ENCODE peak calls at places on chromosomes 13 and 19, in nine cellular contexts. One of them, this sample, is unnamed.
A peak's percentile ranks its signal among the peaks of the same experiment; 100 is the strongest.

GRCh38 chr13:48214519-48215121 is 18.4 kb upstream of the ITM2B start:
- DNase-seq in ACHN: peak; percentile 42
- DNase-seq in activated CD4-positive, alpha-beta T cell treated with anti-CD3 and anti-CD28 coated beads for 36 hours: peak; percentile 43
- DNase-seq in HT1080: peak; percentile 34
- DNase-seq in iPS DF 6.9: no peak
- DNase-seq in NCI-H748 treated with DMSO at 0.1 percent for 48 hours: no peak
- DNase-seq in LoVo: no peak
- DNase-seq in hippocampal formation: no peak
- DNase-seq in mesothelial cell of epicardium: no peak
- DNase-seq in this sample: no peak

GRCh38 chr19:4140237-4140711 is 13.2 kb upstream of the CREB3L3 start:
- DNase-seq in iPS DF 6.9: peak; percentile 67
- DNase-seq in activated CD4-positive, alpha-beta T cell treated with anti-CD3 and anti-CD28 coated beads for 36 hours: peak; percentile 48
- DNase-seq in ACHN: peak; percentile 71
- DNase-seq in LoVo: peak; percentile 75
- DNase-seq in HT1080: peak; percentile 59
- DNase-seq in NCI-H748 treated with DMSO at 0.1 percent for 48 hours: peak; percentile 18
- DNase-seq in mesothelial cell of epicardium: no peak
- DNase-seq in hippocampal formation: no peak
- DNase-seq in this sample: peak; percentile 86

GRCh38 chr13:83503424-83503823 is 378.9 kb downstream of the SLITRK1 start:
- DNase-seq in activated CD4-positive, alpha-beta T cell treated with anti-CD3 and anti-CD28 coated beads for 36 hours: no peak
- DNase-seq in ACHN: no peak
- DNase-seq in HT1080: peak; percentile 52
- DNase-seq in NCI-H748 treated with DMSO at 0.1 percent for 48 hours: no peak
- DNase-seq in mesothelial cell of epicardium: no peak
- DNase-seq in LoVo: no peak
- DNase-seq in hippocampal formation: no peak
- DNase-seq in iPS DF 6.9: no peak
- DNase-seq in this sample: peak; percentile 74

GRCh38 chr19:42289556-42290041 is 12.3 kb upstream of the PRR19 start:
- DNase-seq in hippocampal formation: no peak
- DNase-seq in HT1080: no peak
- DNase-seq in iPS DF 6.9: no peak
- DNase-seq in mesothelial cell of epicardium: no peak
- DNase-seq in activated CD4-positive, alpha-beta T cell treated with anti-CD3 and anti-CD28 coated beads for 36 hours: no peak
- DNase-seq in NCI-H748 treated with DMSO at 0.1 percent for 48 hours: no peak
- DNase-seq in ACHN: no peak
- DNase-seq in LoVo: no peak
- DNase-seq in this sample: no peak

GRCh38 chr19:49362048-49362925 is at the start of gene TEAD2:
- DNase-seq in NCI-H748 treated with DMSO at 0.1 percent for 48 hours: no peak
- DNase-seq in activated CD4-positive, alpha-beta T cell treated with anti-CD3 and anti-CD28 coated beads for 36 hours: peak; percentile 34
- DNase-seq in ACHN: peak; percentile 64
- DNase-seq in LoVo: peak; percentile 26
- DNase-seq in iPS DF 6.9: no peak
- DNase-seq in hippocampal formation: no peak
- DNase-seq in mesothelial cell of epicardium: peak; percentile 73
- DNase-seq in HT1080: no peak
- DNase-seq in this sample: peak; percentile 25

GRCh38 chr19:16736709-16737108 is 17.1 kb downstream of the NWD1 start:
- DNase-seq in NCI-H748 treated with DMSO at 0.1 percent for 48 hours: no peak
- DNase-seq in HT1080: no peak
- DNase-seq in hippocampal formation: no peak
- DNase-seq in LoVo: no peak
- DNase-seq in iPS DF 6.9: no peak
- DNase-seq in ACHN: no peak
- DNase-seq in mesothelial cell of epicardium: no peak
- DNase-seq in activated CD4-positive, alpha-beta T cell treated with anti-CD3 and anti-CD28 coated beads for 36 hours: no peak
- DNase-seq in this sample: peak; percentile 8

GRCh38 chr19:58291943-58292342 is 13.2 kb downstream of the ZNF8 start:
- DNase-seq in iPS DF 6.9: no peak
- DNase-seq in hippocampal formation: no peak
- DNase-seq in mesothelial cell of epicardium: no peak
- DNase-seq in NCI-H748 treated with DMSO at 0.1 percent for 48 hours: no peak
- DNase-seq in activated CD4-positive, alpha-beta T cell treated with anti-CD3 and anti-CD28 coated beads for 36 hours: no peak
- DNase-seq in LoVo: no peak
- DNase-seq in HT1080: no peak
- DNase-seq in ACHN: no peak
- DNase-seq in this sample: no peak

GRCh38 chr19:3346677-3347353 is 19.6 kb upstream of the NFIC start:
- DNase-seq in ACHN: peak; percentile 38
- DNase-seq in LoVo: no peak
- DNase-seq in HT1080: peak; percentile 61
- DNase-seq in NCI-H748 treated with DMSO at 0.1 percent for 48 hours: no peak
- DNase-seq in mesothelial cell of epicardium: no peak
- DNase-seq in activated CD4-positive, alpha-beta T cell treated with anti-CD3 and anti-CD28 coated beads for 36 hours: no peak
- DNase-seq in hippocampal formation: peak; percentile 76
- DNase-seq in iPS DF 6.9: no peak
- DNase-seq in this sample: no peak

GRCh38 chr19:44644391-44645016 is 794 bp downstream of the PVR start:
- DNase-seq in NCI-H748 treated with DMSO at 0.1 percent for 48 hours: peak; percentile 18
- DNase-seq in LoVo: peak; percentile 39
- DNase-seq in HT1080: peak; percentile 64
- DNase-seq in mesothelial cell of epicardium: no peak
- DNase-seq in ACHN: peak; percentile 52
- DNase-seq in iPS DF 6.9: no peak
- DNase-seq in hippocampal formation: no peak
- DNase-seq in activated CD4-positive, alpha-beta T cell treated with anti-CD3 and anti-CD28 coated beads for 36 hours: peak; percentile 43
- DNase-seq in this sample: peak; percentile 33

GRCh38 chr19:51552608-51552995 is 18.5 kb upstream of the ZNF175 start:
- DNase-seq in hippocampal formation: no peak
- DNase-seq in ACHN: no peak
- DNase-seq in LoVo: no peak
- DNase-seq in NCI-H748 treated with DMSO at 0.1 percent for 48 hours: no peak
- DNase-seq in iPS DF 6.9: no peak
- DNase-seq in mesothelial cell of epicardium: no peak
- DNase-seq in activated CD4-positive, alpha-beta T cell treated with anti-CD3 and anti-CD28 coated beads for 36 hours: no peak
- DNase-seq in HT1080: no peak
- DNase-seq in this sample: no peak

GRCh38 chr13:32001392-32001768 is 30.2 kb upstream of the FRY start:
- DNase-seq in hippocampal formation: no peak
- DNase-seq in activated CD4-positive, alpha-beta T cell treated with anti-CD3 and anti-CD28 coated beads for 36 hours: peak; percentile 10
- DNase-seq in ACHN: peak; percentile 38
- DNase-seq in iPS DF 6.9: peak; percentile 25
- DNase-seq in HT1080: peak; percentile 45
- DNase-seq in mesothelial cell of epicardium: no peak
- DNase-seq in LoVo: peak; percentile 45
- DNase-seq in NCI-H748 treated with DMSO at 0.1 percent for 48 hours: peak; percentile 56
- DNase-seq in this sample: peak; percentile 73

GRCh38 chr19:51702754-51703654 is 9.9 kb downstream of the SPACA6 start:
- DNase-seq in activated CD4-positive, alpha-beta T cell treated with anti-CD3 and anti-CD28 coated beads for 36 hours: peak; percentile 24
- DNase-seq in LoVo: no peak
- DNase-seq in HT1080: no peak
- DNase-seq in iPS DF 6.9: peak; percentile 48
- DNase-seq in mesothelial cell of epicardium: peak; percentile 51
- DNase-seq in NCI-H748 treated with DMSO at 0.1 percent for 48 hours: no peak
- DNase-seq in hippocampal formation: no peak
- DNase-seq in ACHN: no peak
- DNase-seq in this sample: peak; percentile 15

GRCh38 chr19:34426096-34426661 is 2.0 kb upstream of the UBA2 start:
- DNase-seq in activated CD4-positive, alpha-beta T cell treated with anti-CD3 and anti-CD28 coated beads for 36 hours: no peak
- DNase-seq in HT1080: no peak
- DNase-seq in NCI-H748 treated with DMSO at 0.1 percent for 48 hours: no peak
- DNase-seq in mesothelial cell of epicardium: no peak
- DNase-seq in ACHN: no peak
- DNase-seq in iPS DF 6.9: no peak
- DNase-seq in hippocampal formation: no peak
- DNase-seq in LoVo: no peak
- DNase-seq in this sample: no peak

GRCh38 chr19:46951236-46951986 is 68.2 kb upstream of the NPAS1 start:
- DNase-seq in activated CD4-positive, alpha-beta T cell treated with anti-CD3 and anti-CD28 coated beads for 36 hours: peak; percentile 62
- DNase-seq in HT1080: peak; percentile 90
- DNase-seq in iPS DF 6.9: no peak
- DNase-seq in LoVo: peak; percentile 77
- DNase-seq in NCI-H748 treated with DMSO at 0.1 percent for 48 hours: no peak
- DNase-seq in ACHN: peak; percentile 74
- DNase-seq in hippocampal formation: no peak
- DNase-seq in mesothelial cell of epicardium: no peak
- DNase-seq in this sample: no peak

GRCh38 chr13:24168392-24168750 is 7.9 kb downstream of the SPATA13 start:
- DNase-seq in iPS DF 6.9: no peak
- DNase-seq in LoVo: no peak
- DNase-seq in HT1080: no peak
- DNase-seq in hippocampal formation: no peak
- DNase-seq in activated CD4-positive, alpha-beta T cell treated with anti-CD3 and anti-CD28 coated beads for 36 hours: peak; percentile 35
- DNase-seq in ACHN: no peak
- DNase-seq in mesothelial cell of epicardium: no peak
- DNase-seq in NCI-H748 treated with DMSO at 0.1 percent for 48 hours: no peak
- DNase-seq in this sample: no peak

GRCh38 chr19:5953034-5953589 is 24.8 kb downstream of the RANBP3 start:
- DNase-seq in ACHN: no peak
- DNase-seq in iPS DF 6.9: no peak
- DNase-seq in NCI-H748 treated with DMSO at 0.1 percent for 48 hours: no peak
- DNase-seq in HT1080: no peak
- DNase-seq in mesothelial cell of epicardium: no peak
- DNase-seq in activated CD4-positive, alpha-beta T cell treated with anti-CD3 and anti-CD28 coated beads for 36 hours: peak; percentile 41
- DNase-seq in hippocampal formation: no peak
- DNase-seq in LoVo: no peak
- DNase-seq in this sample: no peak

GRCh38 chr13:106145997-106146864 is 389.2 kb downstream of the EFNB2 start:
- DNase-seq in LoVo: peak; percentile 80
- DNase-seq in activated CD4-positive, alpha-beta T cell treated with anti-CD3 and anti-CD28 coated beads for 36 hours: no peak
- DNase-seq in ACHN: no peak
- DNase-seq in NCI-H748 treated with DMSO at 0.1 percent for 48 hours: peak; percentile 23
- DNase-seq in iPS DF 6.9: no peak
- DNase-seq in mesothelial cell of epicardium: no peak
- DNase-seq in HT1080: no peak
- DNase-seq in hippocampal formation: no peak
- DNase-seq in this sample: no peak

This sample was measured in choroid plexus epithelial cell.